ENCODE peak calls at places on chromosomes 2 and 18, in four cellular contexts. I, M, G and J are unnamed samples.

GRCh38 chr2:60516383-60516811 is 37.1 kb downstream of the BCL11A start:
- DNase-seq in M (no peak), G (no peak), I (no peak), J (peak; percentile 37)

GRCh38 chr2:7437716-7438648 is 520.8 kb downstream of the RNF144A start:
- DNase-seq in I (no peak), M (no peak), G (no peak), J (no peak)

GRCh38 chr18:12726774-12727550 is 24.1 kb downstream of the PSMG2 start:
- DNase-seq in G (peak; percentile 67), I (peak; percentile 30), M (peak; percentile 57), J (no peak)

GRCh38 chr2:8566155-8566670 is 115.6 kb upstream of the ID2 start:
- DNase-seq in I (no peak), G (no peak), M (no peak), J (no peak)

GRCh38 chr18:79544386-79544963 is 135.1 kb upstream of the CTDP1 start:
- DNase-seq in M (no peak), G (no peak), I (no peak), J (no peak)

GRCh38 chr18:62937065-62937464 is 221.7 kb downstream of the PHLPP1 start:
- DNase-seq in G (no peak), I (no peak), M (no peak), J (no peak)

GRCh38 chr2:11478899-11479605 is 13.1 kb upstream of the E2F6 start:
- DNase-seq in G (no peak), I (no peak), M (no peak), J (no peak)

GRCh38 chr2:177245010-177245422 is 19.5 kb downstream of the NFE2L2 start:
- DNase-seq in G (no peak), I (peak; percentile 62), M (peak; percentile 46), J (no peak)

GRCh38 chr2:217061916-217062315 is 202.1 kb upstream of the TNP1 start:
- DNase-seq in M (no peak), G (no peak), I (no peak), J (no peak)

GRCh38 chr18:31978616-31979015 is 35.7 kb upstream of the TRAPPC8 start:
- DNase-seq in G (no peak), M (no peak), I (no peak), J (no peak)

GRCh38 chr18:31979714-31980113 is 36.8 kb upstream of the TRAPPC8 start:
- DNase-seq in G (no peak), I (no peak), M (no peak), J (no peak)

GRCh38 chr18:31973929-31974546 is 31.1 kb upstream of the TRAPPC8 start:
- DNase-seq in G (no peak), I (no peak), M (no peak), J (no peak)

GRCh38 chr18:31976242-31976641 is 33.3 kb upstream of the TRAPPC8 start:
- DNase-seq in M (no peak), G (no peak), I (no peak), J (no peak)

GRCh38 chr18:31977270-31977872 is 34.4 kb upstream of the TRAPPC8 start:
- DNase-seq in G (no peak), I (peak; percentile 11), M (peak; percentile 62), J (no peak)
- TF ChIP-seq CTCF in G (peak; percentile 49), I (peak; percentile 66), M (peak; percentile 63), J (peak; percentile 74)

GRCh38 chr2:185628985-185629384 is 109.6 kb upstream of the FSIP2 start:
- DNase-seq in M (no peak), G (no peak), I (no peak), J (no peak)
- TF ChIP-seq CTCF in M (no peak), G (peak; percentile 52), I (no peak), J (peak; percentile 24)

GRCh38 chr2:5932556-5933469 is 240.6 kb downstream of the SOX11 start:
- DNase-seq in I (no peak), G (no peak), M (no peak), J (peak; percentile 81)
- TF ChIP-seq CTCF in I (no peak), G (no peak), M (no peak), J (no peak)

DNA sequence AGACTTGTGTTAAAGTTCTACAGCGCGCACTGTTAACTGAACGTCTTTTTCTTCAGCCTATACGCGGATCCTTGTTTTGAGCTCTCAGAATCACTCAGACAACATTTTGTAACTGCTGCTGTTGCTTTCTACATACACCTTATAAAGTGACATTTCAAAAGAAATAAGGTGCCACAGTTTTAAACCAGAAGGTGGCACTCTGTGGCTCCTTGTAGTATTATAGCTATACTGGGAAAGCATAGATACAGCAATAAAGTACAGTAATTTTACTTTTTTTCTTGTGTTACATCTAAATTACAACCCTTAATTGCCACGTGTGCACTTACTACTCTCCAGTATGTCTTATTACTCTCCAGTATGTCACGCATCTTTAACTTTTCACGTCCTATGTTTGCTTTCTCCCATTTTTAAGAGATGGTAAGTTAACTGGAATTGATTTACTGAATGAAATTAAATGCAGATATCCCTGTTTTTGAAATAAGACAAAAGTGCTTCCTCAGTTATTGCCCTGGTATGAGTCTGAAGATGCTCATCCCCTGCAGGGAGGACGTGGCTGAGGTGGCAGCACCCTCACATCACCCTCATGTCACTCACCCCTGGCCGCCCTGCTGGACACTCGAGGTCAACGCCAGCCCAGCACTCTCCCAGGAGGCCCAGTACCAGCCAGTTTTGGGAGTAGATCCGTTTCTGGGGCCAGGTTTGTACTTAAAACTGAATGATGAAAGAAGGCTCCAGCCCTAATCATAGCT is 37.8 kb downstream of the GORASP2 start:
- DNase-seq in M (peak; percentile 47), G (no peak), I (no peak), J (no peak)
- TF ChIP-seq CTCF in M (peak; percentile 65), G (no peak), I (no peak), J (peak; percentile 37)

GRCh38 chr2:208101716-208102631 is 22.4 kb downstream of the CRYGD start:
- DNase-seq in G (no peak), M (no peak), I (no peak), J (no peak)
- TF ChIP-seq CTCF in G (peak; percentile 15), M (peak; percentile 14), I (peak; percentile 10), J (peak; percentile 61)

GRCh38 chr18:42931501-42931900 is 184.0 kb downstream of the RIT2 start:
- DNase-seq in I (no peak), M (no peak), G (no peak), J (peak; percentile 68)
- TF ChIP-seq CTCF in I (no peak), M (no peak), G (no peak), J (no peak)

DNA sequence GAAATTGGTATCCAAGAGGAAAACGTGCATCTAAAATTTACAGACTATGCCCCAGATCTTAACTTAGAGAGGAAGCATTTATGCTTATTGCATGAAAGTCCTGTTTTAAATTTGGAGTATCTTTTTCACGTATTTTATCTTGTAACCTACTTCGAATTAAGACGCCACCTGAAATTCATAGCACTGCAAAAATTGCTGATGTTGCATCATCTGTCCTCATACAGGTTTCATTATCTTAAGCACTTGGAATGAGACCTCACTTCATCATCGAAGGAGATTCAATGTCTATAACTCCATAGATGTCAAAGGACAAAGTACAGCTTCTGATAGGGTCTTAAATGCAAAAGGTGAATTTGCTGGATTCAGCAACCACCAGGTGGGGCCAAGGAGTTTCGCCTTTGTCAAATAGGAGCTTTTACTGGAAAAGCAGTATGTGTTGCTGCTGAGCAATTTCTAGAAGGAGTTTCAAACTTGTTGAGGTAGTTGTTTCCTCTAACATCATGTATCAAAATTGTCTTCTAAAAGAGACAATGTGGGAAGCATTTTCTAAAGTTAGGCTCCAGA is 106.4 kb upstream of the CCDC85A start:
- DNase-seq in I (no peak), G (peak; percentile 8), M (no peak), J (no peak)
- TF ChIP-seq CTCF in I (peak; percentile 21), G (peak; percentile 37), M (peak; percentile 56), J (peak; percentile 82)

GRCh38 chr18:50724631-50725235 is 95.1 kb downstream of the MRO start:
- DNase-seq in I (no peak), M (no peak), G (no peak), J (no peak)

GRCh38 chr18:50727721-50728470 is 91.9 kb downstream of the MRO start:
- DNase-seq in G (no peak), M (no peak), I (no peak), J (no peak)

GRCh38 chr18:50729326-50729725 is 90.5 kb downstream of the MRO start:
- DNase-seq in M (no peak), G (no peak), I (no peak), J (no peak)

GRCh38 chr18:50729986-50730385 is 89.8 kb downstream of the MRO start:
- DNase-seq in I (no peak), M (no peak), G (no peak), J (no peak)

GRCh38 chr18:50726960-50727589 is 92.7 kb downstream of the MRO start:
- DNase-seq in M (no peak), G (peak; percentile 82), I (no peak), J (no peak)
- TF ChIP-seq CTCF in M (no peak), G (no peak), I (no peak), J (no peak)

DNA sequence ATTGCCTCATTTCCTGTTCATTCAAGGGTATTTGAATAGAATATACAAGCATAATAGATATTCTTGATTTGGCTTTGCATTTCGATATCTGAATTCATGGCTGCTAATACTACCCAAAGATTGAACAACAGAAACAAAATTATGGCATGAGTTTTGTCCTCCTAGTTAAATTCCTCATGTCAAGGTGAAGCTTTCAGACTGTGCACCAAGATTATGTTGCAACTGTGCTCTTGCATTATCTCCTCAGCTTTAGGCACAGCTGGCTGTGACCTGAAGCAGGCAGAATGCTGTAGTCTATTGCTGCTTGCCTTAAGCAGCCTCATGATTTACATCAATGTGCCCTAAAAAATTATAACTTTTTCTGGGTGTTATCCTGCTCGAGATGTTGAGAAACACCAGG is 13.4 kb upstream of the TMX3 start:
- DNase-seq in I (no peak), G (no peak), M (no peak), J (no peak)
- TF ChIP-seq CTCF in I (no peak), G (no peak), M (no peak), J (no peak)